ENCODE peak calls at places on chromosomes 16 and 17, in ten cellular contexts. One of them, this sample, is unnamed.

GRCh38 chr17:79974786-79975497 is 60.7 kb downstream of the TBC1D16 start:
- DNase-seq in naive thymus-derived CD8-positive, alpha-beta T cell: no peak
- DNase-seq in T-helper 1 cell: no peak
- DNase-seq in NCI-H2171: no peak
- DNase-seq in GM12865: peak
- DNase-seq in T-cell: no peak
- DNase-seq in stromal cell of bone marrow: no peak
- DNase-seq in dermis blood vessel endothelial cell: no peak
- DNase-seq in lower leg skin: no peak
- DNase-seq in EL: no peak
- DNase-seq in this sample: no peak

GRCh38 chr17:77332981-77333685 is 192.4 kb downstream of the SEC14L1 start:
- DNase-seq in dermis blood vessel endothelial cell: peak
- DNase-seq in stromal cell of bone marrow: peak
- DNase-seq in lower leg skin: peak
- DNase-seq in NCI-H2171: no peak
- DNase-seq in EL: peak
- DNase-seq in T-cell: no peak
- DNase-seq in T-helper 1 cell: no peak
- DNase-seq in GM12865: no peak
- DNase-seq in naive thymus-derived CD8-positive, alpha-beta T cell: no peak
- DNase-seq in this sample: peak

GRCh38 chr16:27827765-27828164 is 235.7 kb downstream of the GSG1L start:
- DNase-seq in T-cell: no peak
- DNase-seq in T-helper 1 cell: no peak
- DNase-seq in GM12865: no peak
- DNase-seq in EL: no peak
- DNase-seq in NCI-H2171: no peak
- DNase-seq in naive thymus-derived CD8-positive, alpha-beta T cell: peak
- DNase-seq in lower leg skin: no peak
- DNase-seq in dermis blood vessel endothelial cell: no peak
- DNase-seq in stromal cell of bone marrow: no peak
- DNase-seq in this sample: no peak

GRCh38 chr16:16045311-16045710 is 95.9 kb downstream of the ABCC1 start:
- DNase-seq in T-helper 1 cell: no peak
- DNase-seq in GM12865: no peak
- DNase-seq in dermis blood vessel endothelial cell: no peak
- DNase-seq in naive thymus-derived CD8-positive, alpha-beta T cell: no peak
- DNase-seq in stromal cell of bone marrow: no peak
- DNase-seq in T-cell: no peak
- DNase-seq in EL: no peak
- DNase-seq in NCI-H2171: no peak
- DNase-seq in lower leg skin: no peak
- DNase-seq in this sample: no peak

GRCh38 chr17:50931003-50931878 is 65.1 kb upstream of the TOB1 start:
- DNase-seq in lower leg skin: no peak
- DNase-seq in dermis blood vessel endothelial cell: peak
- DNase-seq in NCI-H2171: peak
- DNase-seq in EL: peak
- DNase-seq in T-cell: peak
- DNase-seq in T-helper 1 cell: peak
- DNase-seq in stromal cell of bone marrow: peak
- DNase-seq in naive thymus-derived CD8-positive, alpha-beta T cell: peak
- DNase-seq in GM12865: peak
- DNase-seq in this sample: peak

GRCh38 chr17:43733956-43734355 is 24.6 kb downstream of the SOST start:
- DNase-seq in lower leg skin: no peak
- DNase-seq in stromal cell of bone marrow: no peak
- DNase-seq in T-helper 1 cell: no peak
- DNase-seq in NCI-H2171: no peak
- DNase-seq in GM12865: no peak
- DNase-seq in naive thymus-derived CD8-positive, alpha-beta T cell: no peak
- DNase-seq in T-cell: no peak
- DNase-seq in dermis blood vessel endothelial cell: no peak
- DNase-seq in EL: no peak
- DNase-seq in this sample: no peak

GRCh38 chr17:63833026-63833740 is 5.7 kb upstream of the FTSJ3 start:
- DNase-seq in lower leg skin: no peak
- DNase-seq in stromal cell of bone marrow: no peak
- DNase-seq in EL: no peak
- DNase-seq in dermis blood vessel endothelial cell: no peak
- DNase-seq in naive thymus-derived CD8-positive, alpha-beta T cell: no peak
- DNase-seq in NCI-H2171: no peak
- DNase-seq in GM12865: no peak
- DNase-seq in T-helper 1 cell: no peak
- DNase-seq in T-cell: no peak
- DNase-seq in this sample: no peak

GRCh38 chr16:28473714-28474265 is 1.7 kb upstream of the NPIPB7 start:
- DNase-seq in stromal cell of bone marrow: no peak
- DNase-seq in T-cell: no peak
- DNase-seq in T-helper 1 cell: no peak
- DNase-seq in NCI-H2171: no peak
- DNase-seq in lower leg skin: no peak
- DNase-seq in dermis blood vessel endothelial cell: no peak
- DNase-seq in EL: no peak
- DNase-seq in naive thymus-derived CD8-positive, alpha-beta T cell: peak
- DNase-seq in GM12865: peak
- DNase-seq in this sample: no peak

GRCh38 chr17:78197147-78197830 is 10.1 kb downstream of the AFMID start:
- DNase-seq in NCI-H2171: no peak
- DNase-seq in EL: no peak
- DNase-seq in GM12865: no peak
- DNase-seq in stromal cell of bone marrow: no peak
- DNase-seq in lower leg skin: no peak
- DNase-seq in T-helper 1 cell: no peak
- DNase-seq in naive thymus-derived CD8-positive, alpha-beta T cell: no peak
- DNase-seq in dermis blood vessel endothelial cell: no peak
- DNase-seq in T-cell: no peak
- DNase-seq in this sample: no peak

GRCh38 chr16:56675685-56676210 is 6.1 kb downstream of the MT1H start:
- DNase-seq in naive thymus-derived CD8-positive, alpha-beta T cell: peak
- DNase-seq in NCI-H2171: no peak
- DNase-seq in lower leg skin: no peak
- DNase-seq in GM12865: no peak
- DNase-seq in stromal cell of bone marrow: no peak
- DNase-seq in dermis blood vessel endothelial cell: no peak
- DNase-seq in EL: no peak
- DNase-seq in T-cell: peak
- DNase-seq in T-helper 1 cell: peak
- DNase-seq in this sample: no peak

GRCh38 chr17:81558941-81559806 is 7.0 kb upstream of the FAAP100 start:
- DNase-seq in NCI-H2171: no peak
- DNase-seq in lower leg skin: no peak
- DNase-seq in EL: no peak
- DNase-seq in GM12865: no peak
- DNase-seq in dermis blood vessel endothelial cell: peak
- DNase-seq in stromal cell of bone marrow: no peak
- DNase-seq in T-helper 1 cell: no peak
- DNase-seq in T-cell: no peak
- DNase-seq in naive thymus-derived CD8-positive, alpha-beta T cell: no peak
- DNase-seq in this sample: peak

GRCh38 chr17:6505425-6506142 is 50.8 kb downstream of the PITPNM3 start:
- DNase-seq in GM12865: no peak
- DNase-seq in T-helper 1 cell: no peak
- DNase-seq in dermis blood vessel endothelial cell: peak
- DNase-seq in stromal cell of bone marrow: no peak
- DNase-seq in NCI-H2171: no peak
- DNase-seq in T-cell: no peak
- DNase-seq in naive thymus-derived CD8-positive, alpha-beta T cell: no peak
- DNase-seq in EL: peak
- DNase-seq in lower leg skin: no peak
- DNase-seq in this sample: no peak

GRCh38 chr16:76854234-76854633 is 336.8 kb upstream of the MON1B start:
- DNase-seq in T-cell: no peak
- DNase-seq in dermis blood vessel endothelial cell: no peak
- DNase-seq in T-helper 1 cell: no peak
- DNase-seq in NCI-H2171: no peak
- DNase-seq in naive thymus-derived CD8-positive, alpha-beta T cell: no peak
- DNase-seq in EL: no peak
- DNase-seq in lower leg skin: no peak
- DNase-seq in stromal cell of bone marrow: no peak
- DNase-seq in GM12865: no peak
- DNase-seq in this sample: peak

GRCh38 chr16:81293909-81294802 is 20.6 kb upstream of the GAN start:
- DNase-seq in stromal cell of bone marrow: peak
- DNase-seq in T-helper 1 cell: no peak
- DNase-seq in naive thymus-derived CD8-positive, alpha-beta T cell: no peak
- DNase-seq in lower leg skin: no peak
- DNase-seq in EL: no peak
- DNase-seq in NCI-H2171: no peak
- DNase-seq in dermis blood vessel endothelial cell: no peak
- DNase-seq in GM12865: no peak
- DNase-seq in T-cell: no peak
- DNase-seq in this sample: no peak

GRCh38 chr16:70777973-70778406 is 23.0 kb downstream of the VAC14 start:
- DNase-seq in dermis blood vessel endothelial cell: no peak
- DNase-seq in stromal cell of bone marrow: no peak
- DNase-seq in T-helper 1 cell: no peak
- DNase-seq in naive thymus-derived CD8-positive, alpha-beta T cell: no peak
- DNase-seq in T-cell: no peak
- DNase-seq in NCI-H2171: no peak
- DNase-seq in GM12865: no peak
- DNase-seq in lower leg skin: no peak
- DNase-seq in EL: peak
- DNase-seq in this sample: no peak

GRCh38 chr16:50213939-50214519 is 52.3 kb upstream of the ADCY7 start:
- DNase-seq in NCI-H2171: no peak
- DNase-seq in naive thymus-derived CD8-positive, alpha-beta T cell: no peak
- DNase-seq in stromal cell of bone marrow: peak
- DNase-seq in GM12865: peak
- DNase-seq in T-helper 1 cell: no peak
- DNase-seq in lower leg skin: no peak
- DNase-seq in T-cell: no peak
- DNase-seq in dermis blood vessel endothelial cell: peak
- DNase-seq in EL: peak
- DNase-seq in this sample: peak

GRCh38 chr16:629289-630023 is 1.3 kb upstream of the WFIKKN1 start:
- DNase-seq in NCI-H2171: no peak
- DNase-seq in naive thymus-derived CD8-positive, alpha-beta T cell: no peak
- DNase-seq in T-helper 1 cell: no peak
- DNase-seq in dermis blood vessel endothelial cell: no peak
- DNase-seq in T-cell: no peak
- DNase-seq in stromal cell of bone marrow: no peak
- DNase-seq in EL: no peak
- DNase-seq in GM12865: no peak
- DNase-seq in lower leg skin: no peak
- DNase-seq in this sample: no peak

GRCh38 chr17:45020354-45021138 is 30.9 kb downstream of the DCAKD start:
- DNase-seq in stromal cell of bone marrow: no peak
- DNase-seq in dermis blood vessel endothelial cell: peak
- DNase-seq in EL: no peak
- DNase-seq in T-helper 1 cell: no peak
- DNase-seq in lower leg skin: no peak
- DNase-seq in naive thymus-derived CD8-positive, alpha-beta T cell: no peak
- DNase-seq in T-cell: no peak
- DNase-seq in NCI-H2171: no peak
- DNase-seq in GM12865: no peak
- DNase-seq in this sample: no peak

GRCh38 chr16:50304467-50305440 is 38.4 kb downstream of the ADCY7 start:
- DNase-seq in NCI-H2171: no peak
- DNase-seq in T-cell: no peak
- DNase-seq in lower leg skin: no peak
- DNase-seq in naive thymus-derived CD8-positive, alpha-beta T cell: peak
- DNase-seq in EL: no peak
- DNase-seq in GM12865: no peak
- DNase-seq in dermis blood vessel endothelial cell: no peak
- DNase-seq in T-helper 1 cell: no peak
- DNase-seq in stromal cell of bone marrow: no peak
- DNase-seq in this sample: no peak

GRCh38 chr17:49551221-49552069 is 24.2 kb upstream of the NXPH3 start:
- DNase-seq in T-cell: no peak
- DNase-seq in stromal cell of bone marrow: no peak
- DNase-seq in T-helper 1 cell: no peak
- DNase-seq in naive thymus-derived CD8-positive, alpha-beta T cell: no peak
- DNase-seq in EL: no peak
- DNase-seq in NCI-H2171: no peak
- DNase-seq in lower leg skin: no peak
- DNase-seq in dermis blood vessel endothelial cell: no peak
- DNase-seq in GM12865: no peak
- DNase-seq in this sample: no peak

GRCh38 chr16:85448557-85449194 is 164.4 kb upstream of the GSE1 start:
- DNase-seq in lower leg skin: no peak
- DNase-seq in T-cell: peak
- DNase-seq in GM12865: peak
- DNase-seq in T-helper 1 cell: no peak
- DNase-seq in stromal cell of bone marrow: no peak
- DNase-seq in EL: no peak
- DNase-seq in naive thymus-derived CD8-positive, alpha-beta T cell: peak
- DNase-seq in dermis blood vessel endothelial cell: no peak
- DNase-seq in NCI-H2171: peak
- DNase-seq in this sample: no peak

GRCh38 chr17:79840204-79840988 is 1.2 kb upstream of the CBX4 start:
- DNase-seq in GM12865: peak
- DNase-seq in naive thymus-derived CD8-positive, alpha-beta T cell: no peak
- DNase-seq in NCI-H2171: no peak
- DNase-seq in T-cell: no peak
- DNase-seq in lower leg skin: peak
- DNase-seq in dermis blood vessel endothelial cell: peak
- DNase-seq in EL: peak
- DNase-seq in stromal cell of bone marrow: no peak
- DNase-seq in T-helper 1 cell: no peak
- DNase-seq in this sample: no peak

GRCh38 chr16:56013962-56014552 is 138.9 kb upstream of the CES5A start:
- DNase-seq in NCI-H2171: no peak
- DNase-seq in EL: peak
- DNase-seq in T-cell: no peak
- DNase-seq in GM12865: peak
- DNase-seq in T-helper 1 cell: peak
- DNase-seq in dermis blood vessel endothelial cell: peak
- DNase-seq in lower leg skin: no peak
- DNase-seq in naive thymus-derived CD8-positive, alpha-beta T cell: no peak
- DNase-seq in stromal cell of bone marrow: peak
- DNase-seq in this sample: peak

GRCh38 chr16:85982563-85982939 is 83.6 kb downstream of the IRF8 start:
- DNase-seq in stromal cell of bone marrow: no peak
- DNase-seq in lower leg skin: no peak
- DNase-seq in naive thymus-derived CD8-positive, alpha-beta T cell: no peak
- DNase-seq in T-helper 1 cell: no peak
- DNase-seq in T-cell: no peak
- DNase-seq in EL: no peak
- DNase-seq in dermis blood vessel endothelial cell: no peak
- DNase-seq in GM12865: no peak
- DNase-seq in NCI-H2171: no peak
- DNase-seq in this sample: no peak

GRCh38 chr17:46944931-46945330 is 22.0 kb downstream of the GOSR2 start:
- DNase-seq in lower leg skin: no peak
- DNase-seq in EL: no peak
- DNase-seq in T-cell: no peak
- DNase-seq in T-helper 1 cell: no peak
- DNase-seq in naive thymus-derived CD8-positive, alpha-beta T cell: no peak
- DNase-seq in dermis blood vessel endothelial cell: no peak
- DNase-seq in GM12865: no peak
- DNase-seq in NCI-H2171: no peak
- DNase-seq in stromal cell of bone marrow: no peak
- DNase-seq in this sample: no peak

GRCh38 chr17:54944796-54945195 is 23.7 kb downstream of the COX11 start:
- DNase-seq in dermis blood vessel endothelial cell: no peak
- DNase-seq in naive thymus-derived CD8-positive, alpha-beta T cell: no peak
- DNase-seq in EL: peak
- DNase-seq in T-cell: no peak
- DNase-seq in T-helper 1 cell: no peak
- DNase-seq in lower leg skin: no peak
- DNase-seq in GM12865: no peak
- DNase-seq in stromal cell of bone marrow: no peak
- DNase-seq in NCI-H2171: no peak
- DNase-seq in this sample: no peak

GRCh38 chr17:47852113-47852949 is 1.4 kb upstream of the SP6 start:
- DNase-seq in EL: no peak
- DNase-seq in GM12865: no peak
- DNase-seq in stromal cell of bone marrow: no peak
- DNase-seq in NCI-H2171: no peak
- DNase-seq in lower leg skin: no peak
- DNase-seq in naive thymus-derived CD8-positive, alpha-beta T cell: no peak
- DNase-seq in dermis blood vessel endothelial cell: no peak
- DNase-seq in T-cell: no peak
- DNase-seq in T-helper 1 cell: no peak
- DNase-seq in this sample: no peak

GRCh38 chr17:75636381-75637142 is 3.3 kb downstream of the SMIM5 start:
- DNase-seq in NCI-H2171: no peak
- DNase-seq in naive thymus-derived CD8-positive, alpha-beta T cell: no peak
- DNase-seq in stromal cell of bone marrow: no peak
- DNase-seq in T-helper 1 cell: no peak
- DNase-seq in lower leg skin: no peak
- DNase-seq in EL: no peak
- DNase-seq in dermis blood vessel endothelial cell: no peak
- DNase-seq in GM12865: no peak
- DNase-seq in T-cell: no peak
- DNase-seq in this sample: no peak

This sample was measured in RKO.